ENCODE peak calls at places on chromosome 17, in four cellular contexts. One of them, this sample, is unnamed.
A peak's percentile ranks its signal among the peaks of the same experiment; 100 is the strongest.

GRCh38 chr17:45129940-45130639 is 2.2 kb downstream of the PLCD3 start:
- DNase-seq in trophoblast cell: peak; percentile 90
- DNase-seq in IMR-90: peak; percentile 12
- DNase-seq in H1: no peak
- DNase-seq in this sample: no peak

GRCh38 chr17:81028506-81028858 is 6.5 kb upstream of the BAIAP2 start:
- DNase-seq in trophoblast cell: no peak
- DNase-seq in IMR-90: no peak
- DNase-seq in H1: no peak
- DNase-seq in this sample: no peak

GRCh38 chr17:17935321-17936271 is 36.6 kb downstream of the TOM1L2 start:
- DNase-seq in trophoblast cell: peak; percentile 99
- DNase-seq in IMR-90: peak; percentile 92
- DNase-seq in H1: no peak
- DNase-seq in this sample: no peak

GRCh38 chr17:57898487-57899311 is 48.9 kb upstream of the MRPS23 start:
- DNase-seq in trophoblast cell: peak; percentile 75
- DNase-seq in IMR-90: peak; percentile 49
- DNase-seq in H1: peak; percentile 60
- DNase-seq in this sample: peak; percentile 95

GRCh38 chr17:4997302-4998026 is at the start of the genes INCA1 and KIF1C:
- DNase-seq in trophoblast cell: peak; percentile 95
- DNase-seq in IMR-90: peak; percentile 82
- DNase-seq in H1: peak; percentile 64
- DNase-seq in this sample: peak; percentile 95

GRCh38 chr17:29073520-29073919 is 30.6 kb downstream of the PIPOX start:
- DNase-seq in trophoblast cell: no peak
- DNase-seq in IMR-90: no peak
- DNase-seq in H1: no peak
- DNase-seq in this sample: no peak

GRCh38 chr17:75738218-75738802 is 17.1 kb downstream of the ITGB4 start:
- DNase-seq in trophoblast cell: no peak
- DNase-seq in IMR-90: peak; percentile 27
- DNase-seq in H1: no peak
- DNase-seq in this sample: no peak

GRCh38 chr17:4006165-4006589 is 41.9 kb upstream of the ATP2A3 start:
- DNase-seq in trophoblast cell: no peak
- DNase-seq in IMR-90: no peak
- DNase-seq in H1: no peak
- DNase-seq in this sample: peak; percentile 30

GRCh38 chr17:42969006-42969581 is 4.8 kb upstream of the AARSD1 start:
- DNase-seq in trophoblast cell: peak; percentile 78
- DNase-seq in IMR-90: peak; percentile 79
- DNase-seq in H1: no peak
- DNase-seq in this sample: no peak

GRCh38 chr17:58120195-58120822 is 27.9 kb upstream of the OR4D1 start:
- DNase-seq in trophoblast cell: peak; percentile 79
- DNase-seq in IMR-90: peak; percentile 66
- DNase-seq in H1: no peak
- DNase-seq in this sample: peak; percentile 78

GRCh38 chr17:29593546-29594440 is 861 bp downstream of the ANKRD13B start:
- DNase-seq in trophoblast cell: peak; percentile 42
- DNase-seq in IMR-90: peak; percentile 24
- DNase-seq in H1: no peak
- DNase-seq in this sample: peak; percentile 88

GRCh38 chr17:64393000-64393402 is 2.3 kb upstream of the PECAM1 start:
- DNase-seq in trophoblast cell: no peak
- DNase-seq in IMR-90: no peak
- DNase-seq in H1: no peak
- DNase-seq in this sample: no peak

GRCh38 chr17:79916991-79917901 is 78.0 kb upstream of the CBX4 start:
- DNase-seq in trophoblast cell: no peak
- DNase-seq in IMR-90: no peak
- DNase-seq in H1: no peak
- DNase-seq in this sample: no peak

GRCh38 chr17:48246623-48247022 is 139.1 kb downstream of the SNX11 start:
- DNase-seq in trophoblast cell: peak; percentile 27
- DNase-seq in IMR-90: peak; percentile 34
- DNase-seq in H1: no peak
- DNase-seq in this sample: no peak

GRCh38 chr17:19010729-19011505 is 6.4 kb upstream of the FAM83G start:
- DNase-seq in trophoblast cell: no peak
- DNase-seq in IMR-90: no peak
- DNase-seq in H1: no peak
- DNase-seq in this sample: no peak
- H3K23ac ChIP-seq in trophoblast cell: no peak overlapping the region
- H3K23ac ChIP-seq in IMR-90: peak overlapping the region; percentile 87
- H3K23ac ChIP-seq in H1: no peak overlapping the region
- H3K23ac ChIP-seq in this sample: no peak overlapping the region

DNA sequence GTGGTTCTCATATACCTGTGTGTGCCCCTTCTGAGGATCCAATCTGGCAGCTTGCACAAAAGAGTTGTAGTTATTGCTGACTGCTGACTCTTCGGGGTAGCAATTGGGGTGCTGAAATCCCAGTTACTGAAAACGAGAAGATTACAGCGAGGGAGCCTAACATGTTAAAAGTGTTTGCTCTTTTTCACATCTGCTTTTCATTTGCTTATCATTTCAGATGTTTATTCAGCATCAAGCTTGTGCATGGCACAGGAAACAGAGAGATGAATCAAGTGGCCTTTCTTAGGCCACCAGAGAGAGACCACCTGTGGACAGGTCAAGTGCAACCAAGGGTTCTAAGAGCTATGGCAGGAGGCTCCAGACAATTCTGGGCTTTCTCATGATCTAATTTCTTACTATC is 16.9 kb downstream of the DHRS7B start:
- DNase-seq in trophoblast cell: no peak
- DNase-seq in IMR-90: no peak
- DNase-seq in H1: no peak
- DNase-seq in this sample: no peak
- H3K4me2 ChIP-seq in trophoblast cell: no peak overlapping the region
- H3K4me2 ChIP-seq in IMR-90: no peak overlapping the region
- H3K4me2 ChIP-seq in H1: no peak overlapping the region
- H3K4me2 ChIP-seq in this sample: no peak overlapping the region

GRCh38 chr17:56697190-56697589 is 103.7 kb downstream of the NOG start:
- DNase-seq in trophoblast cell: no peak
- DNase-seq in IMR-90: no peak
- DNase-seq in H1: no peak
- DNase-seq in this sample: no peak

GRCh38 chr17:56690441-56691291 is 97.2 kb downstream of the NOG start:
- DNase-seq in trophoblast cell: peak; percentile 95
- DNase-seq in IMR-90: no peak
- DNase-seq in H1: no peak
- DNase-seq in this sample: no peak

GRCh38 chr17:56699186-56699895 is 105.8 kb downstream of the NOG start:
- DNase-seq in trophoblast cell: peak; percentile 99
- DNase-seq in IMR-90: peak; percentile 99
- DNase-seq in H1: peak; percentile 78
- DNase-seq in this sample: peak; percentile 92

DNA sequence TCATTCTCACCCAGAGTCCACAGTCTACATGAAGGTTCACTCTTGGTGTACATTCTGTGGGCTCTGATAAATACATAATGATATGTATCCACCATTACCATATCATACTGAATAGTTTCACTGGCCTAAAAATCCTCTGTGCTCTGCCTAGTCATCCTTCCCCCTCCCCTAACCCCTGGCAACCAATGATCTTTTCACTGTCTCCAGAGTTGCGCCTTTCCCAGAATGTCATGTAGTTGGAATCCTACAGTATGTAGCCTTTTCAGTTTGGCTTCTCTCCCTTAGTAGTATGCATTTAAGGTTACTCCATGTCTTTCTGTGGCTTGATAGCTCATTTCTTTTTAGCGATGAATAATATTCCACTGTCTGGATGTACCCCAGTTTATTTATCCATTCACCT is 101.3 kb downstream of the NOG start:
- DNase-seq in trophoblast cell: peak; percentile 56
- DNase-seq in IMR-90: peak; percentile 86
- DNase-seq in H1: no peak
- DNase-seq in this sample: no peak
- H3K23ac ChIP-seq in trophoblast cell: no peak overlapping the region
- H3K23ac ChIP-seq in IMR-90: peak overlapping the region; percentile 72
- H3K23ac ChIP-seq in H1: no peak overlapping the region
- H3K23ac ChIP-seq in this sample: no peak overlapping the region

GRCh38 chr17:77035526-77035925 is 105.2 kb upstream of the SEC14L1 start:
- DNase-seq in trophoblast cell: no peak
- DNase-seq in IMR-90: no peak
- DNase-seq in H1: no peak
- DNase-seq in this sample: no peak

GRCh38 chr17:77038860-77039555 is 101.8 kb upstream of the SEC14L1 start:
- DNase-seq in trophoblast cell: no peak
- DNase-seq in IMR-90: no peak
- DNase-seq in H1: no peak
- DNase-seq in this sample: no peak

GRCh38 chr17:77036136-77036840 is 104.5 kb upstream of the SEC14L1 start:
- DNase-seq in trophoblast cell: no peak
- DNase-seq in IMR-90: no peak
- DNase-seq in H1: no peak
- DNase-seq in this sample: no peak

GRCh38 chr17:77036841-77037381 is 103.9 kb upstream of the SEC14L1 start:
- DNase-seq in trophoblast cell: peak; percentile 98
- DNase-seq in IMR-90: no peak
- DNase-seq in H1: no peak
- DNase-seq in this sample: no peak

GRCh38 chr17:77037943-77038342 is 102.8 kb upstream of the SEC14L1 start:
- DNase-seq in trophoblast cell: no peak
- DNase-seq in IMR-90: no peak
- DNase-seq in H1: no peak
- DNase-seq in this sample: no peak
- H3K4me2 ChIP-seq in trophoblast cell: no peak overlapping the region
- H3K4me2 ChIP-seq in IMR-90: no peak overlapping the region
- H3K4me2 ChIP-seq in H1: no peak overlapping the region
- H3K4me2 ChIP-seq in this sample: no peak overlapping the region

GRCh38 chr17:8944083-8944482 is 21.4 kb downstream of the PIK3R5 start:
- DNase-seq in trophoblast cell: no peak
- DNase-seq in IMR-90: no peak
- DNase-seq in H1: no peak
- DNase-seq in this sample: no peak
- H3K23ac ChIP-seq in trophoblast cell: no peak overlapping the region
- H3K23ac ChIP-seq in IMR-90: no peak overlapping the region
- H3K23ac ChIP-seq in H1: no peak overlapping the region
- H3K23ac ChIP-seq in this sample: no peak overlapping the region